ENCODE peak calls at places on chromosomes 12 and 14, in five cellular contexts. O is non-pigmented ciliary epithelial cell, M is left cardiac atrium, V is AG04449, F is GM12864. H is an unnamed sample.

GRCh38 chr12:92294676-92295440 is 149.2 kb upstream of the BTG1 start:
- DNase-seq in F (no peak), M (no peak), V (no peak), O (peak), H (no peak)

GRCh38 chr14:82626156-82627055 is 1092.8 kb upstream of the SEL1L start:
- DNase-seq in M (no peak), V (no peak), F (no peak), O (no peak), H (no peak)

GRCh38 chr12:130644124-130644523 is 72.0 kb downstream of the RIMBP2 start:
- DNase-seq in M (no peak), O (no peak), F (no peak), V (no peak), H (no peak)

GRCh38 chr12:3364661-3365264 is 126.2 kb upstream of the PRMT8 start:
- DNase-seq in O (no peak), V (no peak), F (no peak), M (no peak), H (no peak)

GRCh38 chr12:93879476-93880376 is 202.6 kb downstream of the CRADD start:
- DNase-seq in O (peak), F (no peak), M (no peak), V (peak), H (no peak)

GRCh38 chr12:76719171-76719631 is 44.7 kb upstream of the ZDHHC17 start:
- DNase-seq in M (no peak), V (no peak), O (no peak), F (no peak), H (no peak)

GRCh38 chr14:85416771-85417170 is 113.2 kb upstream of the FLRT2 start:
- DNase-seq in F (no peak), M (no peak), V (no peak), O (peak), H (no peak)

GRCh38 chr12:57965766-57966165 is 24.4 kb downstream of the ATP23 start:
- DNase-seq in F (no peak), M (no peak), O (no peak), V (no peak), H (no peak)

GRCh38 chr14:61668267-61668666 is 27.0 kb upstream of the HIF1A start:
- DNase-seq in O (no peak), M (no peak), V (no peak), F (no peak), H (no peak)

GRCh38 chr12:98446716-98447115 is 68.7 kb upstream of the TMPO start:
- DNase-seq in F (no peak), M (no peak), O (no peak), V (no peak), H (no peak)

GRCh38 chr14:34665785-34666425 is 36.0 kb upstream of the SNX6 start:
- DNase-seq in F (no peak), M (no peak), V (peak), O (peak), H (no peak)

GRCh38 chr14:71730471-71730870 is 201.8 kb upstream of the RGS6 start:
- DNase-seq in V (no peak), M (no peak), O (no peak), F (no peak), H (no peak)

GRCh38 chr14:49218436-49219092 is 367.6 kb downstream of the RPS29 start:
- DNase-seq in F (no peak), V (no peak), M (no peak), O (no peak), H (no peak)

GRCh38 chr12:71710276-71711125 is 24.6 kb downstream of the TMEM19 start:
- DNase-seq in F (no peak), M (no peak), O (peak), V (peak), H (no peak)

GRCh38 chr12:78248321-78248720 is 417.6 kb downstream of the NAV3 start:
- DNase-seq in M (no peak), F (no peak), V (peak), O (no peak), H (no peak)

GRCh38 chr12:47768323-47768811 is 4.7 kb upstream of the SLC48A1 start:
- DNase-seq in O (no peak), M (no peak), V (no peak), F (no peak), H (no peak)

GRCh38 chr14:103568952-103569351 is 6.2 kb downstream of the COA8 start:
- DNase-seq in F (no peak), V (no peak), M (no peak), O (no peak), H (no peak)

GRCh38 chr14:85463512-85463911 is 66.4 kb upstream of the FLRT2 start:
- DNase-seq in F (no peak), V (no peak), O (no peak), M (no peak), H (no peak)